ENCODE peak calls at places on chromosome 14, in seven cellular contexts. One of them, this sample, is unnamed.

GRCh38 chr14:71538288-71538687 is 393.9 kb upstream of the RGS6 start:
- DNase-seq in HCT116: no peak
- DNase-seq in CD8-positive, alpha-beta T cell: no peak
- DNase-seq in lower lobe of right lung: no peak
- DNase-seq in effector memory CD4-positive, alpha-beta T cell: no peak
- DNase-seq in AG04450: no peak
- DNase-seq in K562: peak; percentile 16
- DNase-seq in this sample: no peak

GRCh38 chr14:94029250-94029649 is 3.1 kb downstream of the OTUB2 start:
- DNase-seq in effector memory CD4-positive, alpha-beta T cell: no peak
- DNase-seq in AG04450: no peak
- DNase-seq in HCT116: no peak
- DNase-seq in CD8-positive, alpha-beta T cell: no peak
- DNase-seq in K562: no peak
- DNase-seq in lower lobe of right lung: no peak
- DNase-seq in this sample: no peak

GRCh38 chr14:95668235-95668772 is 17.9 kb upstream of the TCL1B start:
- DNase-seq in CD8-positive, alpha-beta T cell: no peak
- DNase-seq in effector memory CD4-positive, alpha-beta T cell: no peak
- DNase-seq in lower lobe of right lung: no peak
- DNase-seq in K562: peak; percentile 8
- DNase-seq in HCT116: no peak
- DNase-seq in AG04450: no peak
- DNase-seq in this sample: no peak

GRCh38 chr14:29458547-29458946 is 469.1 kb downstream of the PRKD1 start:
- DNase-seq in CD8-positive, alpha-beta T cell: no peak
- DNase-seq in effector memory CD4-positive, alpha-beta T cell: no peak
- DNase-seq in K562: no peak
- DNase-seq in HCT116: no peak
- DNase-seq in AG04450: no peak
- DNase-seq in lower lobe of right lung: no peak
- DNase-seq in this sample: no peak

GRCh38 chr14:105087308-105087962 is 22.2 kb upstream of the GPR132 start:
- DNase-seq in effector memory CD4-positive, alpha-beta T cell: no peak
- DNase-seq in AG04450: no peak
- DNase-seq in CD8-positive, alpha-beta T cell: no peak
- DNase-seq in lower lobe of right lung: peak; percentile 56
- DNase-seq in HCT116: no peak
- DNase-seq in K562: no peak
- DNase-seq in this sample: no peak

GRCh38 chr14:94388027-94388895 is at the start of gene SERPINA1:
- DNase-seq in K562: no peak
- DNase-seq in lower lobe of right lung: peak; percentile 70
- DNase-seq in CD8-positive, alpha-beta T cell: no peak
- DNase-seq in HCT116: no peak
- DNase-seq in effector memory CD4-positive, alpha-beta T cell: no peak
- DNase-seq in AG04450: no peak
- DNase-seq in this sample: no peak

GRCh38 chr14:32087173-32087861 is 10.2 kb downstream of the ARHGAP5 start:
- DNase-seq in AG04450: no peak
- DNase-seq in K562: peak; percentile 8
- DNase-seq in lower lobe of right lung: no peak
- DNase-seq in effector memory CD4-positive, alpha-beta T cell: no peak
- DNase-seq in CD8-positive, alpha-beta T cell: no peak
- DNase-seq in HCT116: peak; percentile 83
- DNase-seq in this sample: no peak

GRCh38 chr14:85252011-85252410 is 277.9 kb upstream of the FLRT2 start:
- DNase-seq in effector memory CD4-positive, alpha-beta T cell: no peak
- DNase-seq in AG04450: no peak
- DNase-seq in lower lobe of right lung: no peak
- DNase-seq in CD8-positive, alpha-beta T cell: no peak
- DNase-seq in HCT116: no peak
- DNase-seq in K562: no peak
- DNase-seq in this sample: no peak

GRCh38 chr14:103563089-103563620 is 395 bp downstream of the COA8 start:
- DNase-seq in lower lobe of right lung: peak; percentile 82
- DNase-seq in CD8-positive, alpha-beta T cell: no peak
- DNase-seq in AG04450: no peak
- DNase-seq in HCT116: peak; percentile 42
- DNase-seq in effector memory CD4-positive, alpha-beta T cell: no peak
- DNase-seq in K562: peak; percentile 70
- DNase-seq in this sample: no peak

GRCh38 chr14:36655963-36656768 is 5.5 kb upstream of the PAX9 start:
- DNase-seq in K562: no peak
- DNase-seq in AG04450: no peak
- DNase-seq in CD8-positive, alpha-beta T cell: no peak
- DNase-seq in HCT116: peak; percentile 54
- DNase-seq in effector memory CD4-positive, alpha-beta T cell: no peak
- DNase-seq in lower lobe of right lung: no peak
- DNase-seq in this sample: peak; percentile 46

GRCh38 chr14:53982546-53982945 is 25.9 kb upstream of the BMP4 start:
- DNase-seq in HCT116: no peak
- DNase-seq in AG04450: no peak
- DNase-seq in effector memory CD4-positive, alpha-beta T cell: no peak
- DNase-seq in CD8-positive, alpha-beta T cell: no peak
- DNase-seq in lower lobe of right lung: no peak
- DNase-seq in K562: no peak
- DNase-seq in this sample: no peak

GRCh38 chr14:61238611-61239010 is 42.5 kb downstream of the TMEM30B start:
- DNase-seq in K562: no peak
- DNase-seq in HCT116: no peak
- DNase-seq in lower lobe of right lung: no peak
- DNase-seq in CD8-positive, alpha-beta T cell: no peak
- DNase-seq in AG04450: no peak
- DNase-seq in effector memory CD4-positive, alpha-beta T cell: no peak
- DNase-seq in this sample: no peak

GRCh38 chr14:24146622-24146977 is 190 bp upstream of the PSME2 start:
- DNase-seq in HCT116: peak; percentile 94
- DNase-seq in effector memory CD4-positive, alpha-beta T cell: peak; percentile 84
- DNase-seq in AG04450: peak; percentile 95
- DNase-seq in lower lobe of right lung: peak; percentile 96
- DNase-seq in CD8-positive, alpha-beta T cell: peak; percentile 83
- DNase-seq in K562: peak; percentile 95
- DNase-seq in this sample: peak; percentile 87

GRCh38 chr14:24144451-24144850 is 2.0 kb downstream of the PSME2 start:
- DNase-seq in K562: no peak
- DNase-seq in HCT116: no peak
- DNase-seq in effector memory CD4-positive, alpha-beta T cell: no peak
- DNase-seq in lower lobe of right lung: no peak
- DNase-seq in CD8-positive, alpha-beta T cell: no peak
- DNase-seq in AG04450: no peak
- DNase-seq in this sample: no peak

GRCh38 chr14:24143511-24143910 is 2.1 kb upstream of the EMC9 start:
- DNase-seq in K562: no peak
- DNase-seq in lower lobe of right lung: no peak
- DNase-seq in HCT116: no peak
- DNase-seq in CD8-positive, alpha-beta T cell: no peak
- DNase-seq in AG04450: no peak
- DNase-seq in effector memory CD4-positive, alpha-beta T cell: no peak
- DNase-seq in this sample: no peak

GRCh38 chr14:24145700-24146621 is at the start of gene PSME2:
- DNase-seq in effector memory CD4-positive, alpha-beta T cell: no peak
- DNase-seq in CD8-positive, alpha-beta T cell: no peak
- DNase-seq in K562: no peak
- DNase-seq in HCT116: no peak
- DNase-seq in AG04450: peak; percentile 20
- DNase-seq in lower lobe of right lung: no peak
- DNase-seq in this sample: no peak

DNA sequence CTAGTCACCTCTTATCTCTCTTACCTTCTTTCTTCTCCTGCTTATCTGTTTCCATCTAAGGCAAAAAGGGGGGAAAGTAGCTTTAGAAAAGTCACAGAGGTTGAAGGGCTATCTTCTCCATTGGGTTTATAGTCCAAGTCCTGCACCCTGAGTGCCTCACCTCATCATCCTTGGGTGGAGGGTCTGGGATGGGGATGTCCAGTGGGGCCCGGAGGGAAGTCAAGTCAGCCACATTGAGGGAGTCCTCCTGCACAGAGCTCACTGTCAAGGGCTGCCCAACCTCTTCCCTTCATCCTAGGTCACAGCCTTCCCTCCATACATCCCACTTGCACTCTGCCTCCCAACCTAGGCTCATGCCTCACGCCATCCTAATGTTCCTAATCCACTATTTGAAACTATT is 1.2 kb downstream of the PSME2 start:
- DNase-seq in effector memory CD4-positive, alpha-beta T cell: no peak
- DNase-seq in K562: no peak
- DNase-seq in CD8-positive, alpha-beta T cell: no peak
- DNase-seq in lower lobe of right lung: no peak
- DNase-seq in HCT116: no peak
- DNase-seq in AG04450: no peak
- DNase-seq in this sample: no peak
- H3K4me3 ChIP-seq in effector memory CD4-positive, alpha-beta T cell: no peak overlapping the region
- H3K4me3 ChIP-seq in K562: peak overlapping the region; percentile 98
- H3K4me3 ChIP-seq in CD8-positive, alpha-beta T cell: peak overlapping the region; percentile 96
- H3K4me3 ChIP-seq in lower lobe of right lung: peak overlapping the region; percentile 97
- H3K4me3 ChIP-seq in HCT116: peak overlapping the region; percentile 97
- H3K4me3 ChIP-seq in AG04450: peak overlapping the region; percentile 72
- H3K4me3 ChIP-seq in this sample: peak overlapping the region; percentile 97

GRCh38 chr14:33793711-33794110 is 157.2 kb downstream of the EGLN3 start:
- DNase-seq in AG04450: no peak
- DNase-seq in K562: no peak
- DNase-seq in CD8-positive, alpha-beta T cell: no peak
- DNase-seq in lower lobe of right lung: no peak
- DNase-seq in HCT116: no peak
- DNase-seq in effector memory CD4-positive, alpha-beta T cell: no peak
- DNase-seq in this sample: no peak
- H3K4me3 ChIP-seq in AG04450: no peak overlapping the region
- H3K4me3 ChIP-seq in K562: no peak overlapping the region
- H3K4me3 ChIP-seq in CD8-positive, alpha-beta T cell: no peak overlapping the region
- H3K4me3 ChIP-seq in lower lobe of right lung: no peak overlapping the region
- H3K4me3 ChIP-seq in HCT116: no peak overlapping the region
- H3K4me3 ChIP-seq in effector memory CD4-positive, alpha-beta T cell: no peak overlapping the region
- H3K4me3 ChIP-seq in this sample: no peak overlapping the region

DNA sequence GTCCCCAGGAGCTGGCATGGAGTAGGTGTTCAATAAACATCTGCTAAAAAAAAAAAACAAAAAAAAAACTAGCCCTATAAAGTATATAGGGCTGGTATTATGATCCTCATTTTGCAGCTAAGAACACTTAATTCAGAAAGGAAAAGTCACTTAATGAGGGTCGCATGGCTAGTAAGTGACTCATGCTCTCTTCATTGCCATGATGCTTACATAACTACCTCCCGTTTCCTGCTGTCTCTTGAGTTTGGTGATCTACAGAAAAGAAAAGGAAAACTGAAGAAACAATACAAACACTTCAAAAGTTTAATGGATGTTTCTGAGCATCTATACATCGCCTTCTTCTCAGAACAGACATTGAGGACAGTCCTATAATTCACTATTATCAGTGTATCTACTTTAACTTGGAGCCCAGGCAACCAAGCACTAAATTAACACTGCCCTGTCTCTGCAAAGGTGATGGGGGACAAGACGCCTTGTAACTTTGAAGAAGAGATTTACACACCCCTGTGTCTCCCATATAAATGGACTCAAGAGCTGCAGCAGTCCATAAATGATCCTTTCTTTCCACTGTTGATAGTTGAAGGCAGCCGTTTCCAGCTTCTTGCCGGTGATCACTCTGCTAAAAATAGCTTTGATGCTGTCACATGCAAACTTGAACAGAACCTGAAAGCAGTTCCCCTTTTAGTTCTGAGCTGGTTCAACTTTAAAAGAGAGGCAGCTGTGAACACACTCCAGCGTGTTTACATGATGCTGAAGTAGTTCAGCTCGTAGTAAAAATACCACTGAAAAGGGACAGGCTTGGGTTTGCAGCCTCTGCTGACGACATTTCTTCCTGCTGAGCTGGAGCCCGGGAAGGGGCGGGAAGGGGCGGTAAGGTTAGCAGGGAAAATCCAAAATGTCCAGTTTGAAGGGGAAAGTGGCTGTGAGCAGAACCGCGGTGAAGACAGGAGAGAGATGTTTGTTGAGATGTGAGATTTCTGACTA is 113.3 kb downstream of the FOXN3 start:
- DNase-seq in AG04450: peak; percentile 82
- DNase-seq in CD8-positive, alpha-beta T cell: peak; percentile 13
- DNase-seq in effector memory CD4-positive, alpha-beta T cell: no peak
- DNase-seq in K562: no peak
- DNase-seq in HCT116: no peak
- DNase-seq in lower lobe of right lung: peak; percentile 65
- DNase-seq in this sample: no peak
- H3K4me3 ChIP-seq in AG04450: peak overlapping the region; percentile 37
- H3K4me3 ChIP-seq in CD8-positive, alpha-beta T cell: peak overlapping the region; percentile 14
- H3K4me3 ChIP-seq in effector memory CD4-positive, alpha-beta T cell: no peak overlapping the region
- H3K4me3 ChIP-seq in K562: no peak overlapping the region
- H3K4me3 ChIP-seq in HCT116: no peak overlapping the region
- H3K4me3 ChIP-seq in lower lobe of right lung: peak overlapping the region; percentile 7
- H3K4me3 ChIP-seq in this sample: no peak overlapping the region

GRCh38 chr14:89615421-89615820 is 198.4 kb upstream of the FOXN3 start:
- DNase-seq in lower lobe of right lung: no peak
- DNase-seq in K562: no peak
- DNase-seq in HCT116: no peak
- DNase-seq in effector memory CD4-positive, alpha-beta T cell: no peak
- DNase-seq in CD8-positive, alpha-beta T cell: no peak
- DNase-seq in AG04450: no peak
- DNase-seq in this sample: no peak

GRCh38 chr14:89617142-89617460 is 200.1 kb upstream of the FOXN3 start:
- DNase-seq in K562: no peak
- DNase-seq in lower lobe of right lung: no peak
- DNase-seq in HCT116: no peak
- DNase-seq in effector memory CD4-positive, alpha-beta T cell: no peak
- DNase-seq in CD8-positive, alpha-beta T cell: no peak
- DNase-seq in AG04450: no peak
- DNase-seq in this sample: no peak

GRCh38 chr14:89617471-89618291 is 200.6 kb upstream of the FOXN3 start:
- DNase-seq in HCT116: no peak
- DNase-seq in AG04450: no peak
- DNase-seq in lower lobe of right lung: no peak
- DNase-seq in CD8-positive, alpha-beta T cell: peak; percentile 44
- DNase-seq in K562: no peak
- DNase-seq in effector memory CD4-positive, alpha-beta T cell: peak; percentile 20
- DNase-seq in this sample: no peak

GRCh38 chr14:89618309-89618708 is 201.3 kb upstream of the FOXN3 start:
- DNase-seq in K562: no peak
- DNase-seq in lower lobe of right lung: no peak
- DNase-seq in AG04450: no peak
- DNase-seq in CD8-positive, alpha-beta T cell: no peak
- DNase-seq in effector memory CD4-positive, alpha-beta T cell: no peak
- DNase-seq in HCT116: no peak
- DNase-seq in this sample: no peak

DNA sequence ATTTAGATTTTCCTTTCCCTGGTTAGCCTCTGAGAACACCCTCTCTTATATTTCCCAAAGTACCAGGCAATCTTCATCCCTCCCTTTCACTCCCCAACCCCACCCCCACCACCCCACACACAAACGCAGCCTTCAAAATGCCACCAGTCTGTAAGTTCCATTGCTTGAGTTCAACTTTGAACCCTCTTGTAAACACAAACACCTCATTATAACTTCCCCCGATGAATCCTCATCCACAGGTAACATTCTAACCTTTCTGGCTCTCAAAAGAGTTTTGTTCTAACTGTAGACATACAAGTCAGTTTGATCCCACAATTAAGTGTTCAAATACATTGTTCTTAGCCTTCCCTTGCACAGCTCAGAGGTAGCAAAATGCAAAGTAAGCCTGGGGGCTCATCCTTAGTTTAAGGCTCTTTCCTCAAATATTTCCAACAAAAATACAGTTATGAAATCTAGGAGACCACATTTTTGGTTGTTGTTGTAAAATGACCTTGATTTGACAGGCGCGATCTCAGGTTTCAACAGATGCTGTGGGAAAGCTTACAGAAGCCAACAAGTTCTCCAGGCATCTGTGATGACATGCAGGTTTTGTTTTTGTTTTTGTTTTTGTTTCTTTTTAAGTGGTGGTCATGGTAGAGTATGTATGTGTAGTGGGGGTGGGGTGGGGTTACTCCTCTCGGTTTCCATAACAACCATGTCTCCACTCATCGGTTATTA is 199.6 kb upstream of the FOXN3 start:
- DNase-seq in CD8-positive, alpha-beta T cell: peak; percentile 44
- DNase-seq in AG04450: no peak
- DNase-seq in HCT116: no peak
- DNase-seq in effector memory CD4-positive, alpha-beta T cell: peak; percentile 42
- DNase-seq in K562: no peak
- DNase-seq in lower lobe of right lung: no peak
- DNase-seq in this sample: peak; percentile 71
- H3K4me3 ChIP-seq in CD8-positive, alpha-beta T cell: peak overlapping the region; percentile 64
- H3K4me3 ChIP-seq in AG04450: no peak overlapping the region
- H3K4me3 ChIP-seq in HCT116: no peak overlapping the region
- H3K4me3 ChIP-seq in effector memory CD4-positive, alpha-beta T cell: peak overlapping the region; percentile 85
- H3K4me3 ChIP-seq in K562: no peak overlapping the region
- H3K4me3 ChIP-seq in lower lobe of right lung: peak overlapping the region; percentile 74
- H3K4me3 ChIP-seq in this sample: peak overlapping the region; percentile 71

This sample was measured in Jurkat, Clone E6-1.